ENCODE peak calls at places on chromosomes 6 and 20, in five cellular contexts. T is prostate gland, B is spleen, A is HCT116, S is H1. M is an unnamed sample.
A peak's percentile ranks its signal among the peaks of the same experiment; 100 is the strongest.

GRCh38 chr20:58765795-58766194 is 73.2 kb downstream of the NPEPL1 start:
- DNase-seq in S (no peak), A (no peak), T (no peak), B (peak; percentile 22), M (no peak)

GRCh38 chr20:854601-855000 is 21.1 kb downstream of the FAM110A start:
- DNase-seq in A (no peak), S (no peak), T (no peak), B (no peak), M (no peak)

GRCh38 chr6:3418521-3419060 is 38.3 kb downstream of the SLC22A23 start:
- DNase-seq in A (no peak), S (no peak), B (no peak), T (no peak), M (peak; percentile 81)

GRCh38 chr6:143549630-143550268 is 38.2 kb upstream of the FUCA2 start:
- DNase-seq in B (no peak), S (no peak), T (no peak), A (no peak), M (no peak)

GRCh38 chr20:51492167-51493092 is 50.1 kb downstream of the NFATC2 start:
- DNase-seq in T (no peak), A (no peak), B (peak; percentile 86), S (no peak), M (peak; percentile 85)

GRCh38 chr20:59818911-59819310 is 114.5 kb downstream of the SYCP2 start:
- DNase-seq in B (peak; percentile 27), T (no peak), A (no peak), S (no peak), M (no peak)

GRCh38 chr6:170266061-170266825 is 24.6 kb downstream of the DLL1 start:
- DNase-seq in B (peak; percentile 58), A (no peak), S (no peak), T (no peak), M (no peak)

GRCh38 chr6:122098091-122098769 is 301.2 kb upstream of the HSF2 start:
- DNase-seq in S (no peak), B (no peak), A (no peak), T (no peak), M (no peak)

GRCh38 chr6:144123836-144124235 is 26.5 kb upstream of the STX11 start:
- DNase-seq in B (no peak), T (no peak), S (no peak), A (no peak), M (no peak)

GRCh38 chr20:34768105-34768504 is 57.3 kb downstream of the NCOA6 start:
- DNase-seq in B (no peak), A (no peak), T (no peak), S (no peak), M (no peak)

GRCh38 chr6:149896491-149896890 is 1.4 kb downstream of the RAET1E start:
- DNase-seq in A (no peak), B (peak; percentile 43), S (no peak), T (peak; percentile 37), M (no peak)

GRCh38 chr20:53728359-53728758 is 134.7 kb upstream of the ZNF217 start:
- DNase-seq in A (no peak), B (no peak), S (no peak), T (no peak), M (no peak)

GRCh38 chr6:168571268-168571667 is 130.3 kb downstream of the SMOC2 start:
- DNase-seq in A (no peak), B (no peak), S (peak; percentile 0), T (no peak), M (no peak)

GRCh38 chr20:23361108-23361650 is 803 bp upstream of the GZF1 start:
- DNase-seq in B (no peak), A (no peak), S (no peak), T (no peak), M (no peak)

GRCh38 chr20:23358563-23358906 is 3.4 kb upstream of the GZF1 start:
- DNase-seq in B (no peak), T (no peak), S (no peak), A (no peak), M (no peak)

GRCh38 chr20:23358923-23359572 is 2.9 kb upstream of the GZF1 start:
- DNase-seq in B (no peak), T (no peak), S (no peak), A (no peak), M (peak; percentile 68)

GRCh38 chr20:23356203-23356602 is 5.6 kb downstream of the NXT1 start:
- DNase-seq in A (no peak), B (peak; percentile 84), S (peak; percentile 70), T (no peak), M (no peak)

GRCh38 chr20:23357767-23358562 is 4.0 kb upstream of the GZF1 start:
- DNase-seq in A (peak; percentile 99), T (peak; percentile 100), S (peak; percentile 100), B (peak; percentile 100), M (peak; percentile 100)
- TF ChIP-seq POLR2A in A (peak; percentile 7), T (peak; percentile 68), S (peak; percentile 65), B (no peak), M (no peak)

GRCh38 chr20:41155267-41155666 is 17.9 kb downstream of the PLCG1 start:
- DNase-seq in B (no peak), A (no peak), T (no peak), S (no peak), M (no peak)
- H3K4me1 ChIP-seq in B (peaks cover 99% of the 10 kb centered on the region), A (no peaks in the 10 kb centered on the region), T (peaks cover 5% of the 10 kb centered on the region), S (peaks cover 13% of the 10 kb centered on the region), M (peaks cover 92% of the 10 kb centered on the region)

GRCh38 chr6:17353440-17354175 is 39.8 kb upstream of the CAP2 start:
- DNase-seq in S (no peak), A (no peak), B (no peak), T (no peak), M (no peak)

GRCh38 chr6:17354700-17355403 is 38.5 kb upstream of the CAP2 start:
- DNase-seq in T (no peak), B (no peak), A (peak; percentile 67), S (no peak), M (no peak)

GRCh38 chr6:17352302-17352701 is 41.1 kb upstream of the CAP2 start:
- DNase-seq in S (no peak), A (no peak), T (no peak), B (no peak), M (no peak)

GRCh38 chr6:17347012-17347411 is 46.4 kb upstream of the CAP2 start:
- DNase-seq in A (no peak), T (no peak), B (no peak), S (no peak), M (no peak)

DNA sequence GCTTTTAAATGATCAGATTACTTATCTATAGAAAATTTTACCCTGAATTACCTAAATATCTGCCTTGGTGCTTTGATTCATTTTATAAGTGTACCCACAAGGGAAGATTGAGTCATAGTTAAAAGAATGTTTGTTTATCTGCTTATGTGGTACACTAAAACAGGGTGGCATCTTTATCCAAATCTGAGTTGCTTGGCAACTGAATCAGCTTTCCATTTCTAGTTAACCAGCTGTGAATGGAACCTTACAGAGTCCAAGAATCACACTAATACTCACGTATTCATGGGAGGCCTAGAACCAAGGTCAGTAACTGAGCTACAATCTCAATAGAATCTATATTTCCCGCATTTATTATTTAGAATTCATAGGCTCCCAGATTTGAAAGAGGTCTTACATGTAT is 44.0 kb upstream of the CAP2 start:
- DNase-seq in B (no peak), S (no peak), T (no peak), A (no peak), M (no peak)
- TF ChIP-seq POLR2AphosphoS5 in B (no peak), S (no peak), T (no peak), A (no peak), M (no peak)

GRCh38 chr6:30617565-30618269 is at the start of gene MRPS18B:
- DNase-seq in T (peak; percentile 97), S (peak; percentile 92), A (peak; percentile 96), B (peak; percentile 99), M (peak; percentile 98)

GRCh38 chr6:30616811-30617564 is at the start of gene PPP1R10:
- DNase-seq in B (peak; percentile 98), A (peak; percentile 100), T (peak; percentile 99), S (peak; percentile 99), M (peak; percentile 99)

GRCh38 chr6:30614843-30615218 is 2.2 kb downstream of the PPP1R10 start:
- DNase-seq in S (peak; percentile 68), B (peak; percentile 90), A (peak; percentile 93), T (peak; percentile 93), M (peak; percentile 83)

GRCh38 chr6:30615219-30615957 is 1.7 kb downstream of the PPP1R10 start:
- DNase-seq in S (peak; percentile 63), B (no peak), A (peak; percentile 75), T (peak; percentile 50), M (peak; percentile 38)

DNA sequence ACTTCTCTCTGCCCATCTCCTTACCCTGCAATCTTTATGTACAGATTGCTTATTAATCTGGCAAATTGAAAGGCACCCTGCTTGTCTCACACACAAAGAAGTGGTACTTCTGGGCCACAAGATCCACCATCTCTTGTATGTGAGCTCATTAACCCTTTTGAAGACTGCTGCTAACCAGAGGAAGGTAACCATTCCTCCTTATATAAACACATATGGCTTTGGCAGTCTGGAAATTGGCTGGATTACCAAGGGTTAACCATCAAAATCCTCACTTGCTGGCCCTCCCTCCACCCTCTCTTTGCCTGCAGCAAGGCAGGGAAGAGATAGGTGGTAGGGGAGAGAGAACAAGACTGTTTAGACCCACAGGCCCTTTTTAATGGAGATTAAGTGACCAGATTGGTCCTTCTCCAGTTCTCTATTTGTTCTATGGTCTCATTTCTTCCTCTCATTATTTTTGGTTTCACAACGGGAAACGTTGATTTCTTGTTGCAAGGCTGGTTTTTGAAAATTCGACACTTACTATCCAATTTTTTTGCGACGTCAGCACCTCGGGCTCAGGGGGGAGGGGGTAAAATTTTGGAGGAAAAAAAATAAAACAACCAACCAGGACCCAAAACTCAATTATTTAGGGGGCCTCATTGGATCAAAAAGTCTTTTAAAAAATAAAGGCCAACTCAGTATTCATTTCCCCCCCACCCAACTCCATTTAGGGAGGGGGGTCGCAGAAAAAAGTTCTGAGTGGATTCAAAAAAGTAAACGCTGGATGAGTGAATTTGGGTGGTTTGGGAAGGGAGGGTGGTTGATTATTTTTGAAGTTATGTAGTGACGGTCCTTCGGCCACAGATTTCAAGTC is 859 bp downstream of the PPP1R10 start:
- DNase-seq in A (no peak), S (no peak), T (no peak), B (no peak), M (no peak)
- TF ChIP-seq POLR2A in A (peak; percentile 73), S (peak; percentile 2), T (no peak), B (no peak), M (no peak)

GRCh38 chr6:138540468-138540867 is 41.2 kb upstream of the NHSL1 start:
- DNase-seq in T (no peak), A (no peak), B (no peak), S (no peak), M (no peak)
- H3K4me1 ChIP-seq in T (no peaks in the 10 kb centered on the region), A (no peaks in the 10 kb centered on the region), B (no peaks in the 10 kb centered on the region), S (peaks cover 9% of the 10 kb centered on the region), M (peaks cover 90% of the 10 kb centered on the region)

GRCh38 chr6:53313784-53314382 is 34.9 kb downstream of the ELOVL5 start:
- DNase-seq in S (no peak), B (no peak), A (no peak), T (no peak), M (no peak)
- TF ChIP-seq POLR2AphosphoS5 in S (no peak), B (no peak), A (no peak), T (no peak), M (no peak)